ENCODE peak calls at places on chromosomes 1 and 21, in ten cellular contexts. O is adrenal gland, G is transverse colon, X is breast epithelium, W is testis, L is tibial nerve, E is stomach, F is A549, J is ovary, P is esophagus squamous epithelium. B is an unnamed sample.

GRCh38 chr1:159949123-159949522 is 3.7 kb upstream of the IGSF9 start:
- DNase-seq in X (peak), O (no peak), F (no peak), W (no peak), P (no peak), J (no peak), L (no peak), E (peak), G (peak), B (no peak)

GRCh38 chr21:43827015-43827611 is 37.7 kb downstream of the RRP1 start:
- DNase-seq in W (no peak), J (no peak), X (no peak), O (peak), G (no peak), E (no peak), P (no peak), L (no peak), F (no peak), B (no peak)

GRCh38 chr1:14055442-14056225 is 355.6 kb downstream of the PRDM2 start:
- DNase-seq in J (no peak), P (no peak), E (no peak), W (no peak), O (no peak), F (no peak), L (no peak), X (no peak), G (no peak), B (no peak)

GRCh38 chr1:201739492-201740085 is 89.4 kb upstream of the IPO9 start:
- DNase-seq in X (no peak), E (peak), J (peak), L (peak), F (no peak), O (no peak), P (no peak), G (peak), W (peak), B (peak)

GRCh38 chr1:197902131-197902453 is 338 bp upstream of the C1orf53 start:
- DNase-seq in X (no peak), F (no peak), P (no peak), L (no peak), E (no peak), O (no peak), G (no peak), J (no peak), W (no peak), B (no peak)

GRCh38 chr1:6999826-7000225 is 214.6 kb downstream of the CAMTA1 start:
- DNase-seq in F (no peak), J (no peak), W (no peak), L (no peak), G (no peak), O (no peak), E (no peak), P (no peak), X (no peak), B (no peak)

GRCh38 chr1:78095618-78096416 is 50.1 kb downstream of the GIPC2 start:
- DNase-seq in J (no peak), F (no peak), P (no peak), O (peak), G (no peak), E (no peak), W (no peak), X (no peak), L (no peak), B (no peak)

GRCh38 chr1:154911691-154912550 is 24.6 kb downstream of the PMVK start:
- DNase-seq in E (no peak), J (peak), P (no peak), X (peak), F (no peak), O (peak), G (no peak), W (no peak), L (no peak), B (peak)

GRCh38 chr1:10965621-10966226 is 46.7 kb upstream of the TARDBP start:
- DNase-seq in E (peak), P (no peak), G (peak), L (no peak), J (peak), W (peak), O (peak), X (no peak), F (no peak), B (no peak)

GRCh38 chr21:42524341-42525227 is 10.9 kb downstream of the SLC37A1 start:
- DNase-seq in O (no peak), X (peak), G (peak), P (no peak), J (peak), F (no peak), E (peak), W (peak), L (peak), B (peak)

GRCh38 chr1:31470794-31471315 is 57.8 kb downstream of the SERINC2 start:
- DNase-seq in E (no peak), J (no peak), O (no peak), F (no peak), G (no peak), X (no peak), P (no peak), W (no peak), L (no peak), B (no peak)
- H3K27ac ChIP-seq in E (peak), J (no peak), O (no peak), F (no peak), G (no peak), X (peak), P (no peak), W (no peak), L (no peak), B (no peak)

GRCh38 chr1:65066379-65066765 is 81.6 kb upstream of the AK4 start:
- DNase-seq in X (peak), O (no peak), F (peak), L (peak), J (no peak), G (no peak), E (no peak), W (no peak), P (no peak), B (no peak)

GRCh38 chr1:65067491-65068201 is 80.4 kb upstream of the AK4 start:
- DNase-seq in G (peak), W (peak), L (peak), O (peak), P (no peak), J (peak), F (peak), X (peak), E (peak), B (peak)

GRCh38 chr1:65068202-65069011 is 79.6 kb upstream of the AK4 start:
- DNase-seq in L (peak), F (no peak), W (peak), E (no peak), J (no peak), G (peak), O (no peak), P (no peak), X (no peak), B (no peak)

GRCh38 chr1:65065535-65066378 is 82.2 kb upstream of the AK4 start:
- DNase-seq in X (peak), O (peak), L (peak), E (peak), J (peak), F (peak), W (peak), P (no peak), G (peak), B (peak)

GRCh38 chr1:65066766-65067490 is 81.1 kb upstream of the AK4 start:
- DNase-seq in F (peak), J (peak), L (peak), E (peak), P (peak), O (peak), X (peak), W (peak), G (peak), B (peak)
- TF ChIP-seq POLR2A in F (no peak), J (peak), L (peak), E (no peak), P (peak), O (peak), X (peak), W (peak), G (peak), B (no peak)

GRCh38 chr1:33182452-33182851 is 609 bp upstream of the TRIM62 start:
- DNase-seq in L (peak), O (no peak), X (no peak), F (no peak), J (peak), G (no peak), W (peak), P (no peak), E (no peak), B (no peak)
- H3K4me3 ChIP-seq in L (no peak), O (no peak), X (peak), F (peak), J (peak), G (no peak), W (no peak), P (no peak), E (peak), B (peak)

GRCh38 chr1:235998812-235999211 is 66.1 kb downstream of the NID1 start:
- DNase-seq in L (no peak), E (no peak), J (no peak), G (no peak), W (no peak), O (no peak), P (no peak), X (no peak), F (no peak), B (no peak)
- H3K27ac ChIP-seq in L (peak), E (peak), J (no peak), G (peak), W (no peak), O (no peak), P (peak), X (no peak), F (peak), B (peak)

DNA sequence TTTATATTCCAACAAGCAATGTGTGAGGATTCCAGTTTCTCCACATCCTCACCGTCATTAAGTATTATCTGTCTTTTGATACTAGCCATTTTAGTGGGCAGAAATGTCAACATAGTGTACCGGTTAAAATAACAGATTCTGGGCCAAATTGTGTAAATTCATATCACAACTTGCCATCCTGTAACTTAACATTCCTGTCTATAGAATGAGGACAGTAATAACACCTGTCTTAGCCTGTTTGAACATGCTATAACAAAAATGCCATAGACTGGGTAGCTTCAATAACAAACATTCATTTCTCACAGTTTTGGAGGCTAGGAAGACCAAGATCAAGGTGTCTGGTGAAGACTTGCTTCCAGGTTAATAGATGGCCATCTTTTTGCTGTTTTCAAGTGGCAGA is 491.1 kb downstream of the PTBP2 start:
- DNase-seq in J (no peak), L (no peak), F (no peak), X (no peak), P (no peak), O (no peak), W (no peak), G (no peak), E (no peak), B (no peak)
- TF ChIP-seq POLR2A in J (no peak), L (no peak), F (no peak), X (no peak), P (no peak), O (no peak), W (no peak), G (no peak), E (no peak), B (no peak)

DNA sequence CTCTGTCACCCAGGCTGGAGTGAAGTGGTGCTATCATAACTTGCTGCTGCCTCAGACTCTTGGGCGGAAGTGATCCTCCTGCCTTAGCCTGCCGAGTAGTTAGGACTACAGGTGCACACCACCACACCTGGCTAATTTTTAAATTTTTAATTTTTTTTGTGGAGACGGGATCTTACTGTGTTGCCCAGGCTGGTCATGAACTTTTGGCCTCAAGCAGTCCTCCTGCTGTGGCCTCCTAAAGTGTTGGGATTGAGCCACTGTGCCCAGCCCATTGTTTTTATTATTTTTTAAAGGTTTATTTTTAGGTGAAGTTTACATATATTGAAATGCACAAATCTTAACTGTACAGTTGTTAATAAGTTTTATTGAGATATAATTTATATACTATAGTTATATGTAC is 3.2 kb downstream of the MTF2 start:
- DNase-seq in W (no peak), J (no peak), F (no peak), L (no peak), E (no peak), O (no peak), X (no peak), G (no peak), P (no peak), B (no peak)
- H3K4me3 ChIP-seq in W (no peak), J (no peak), F (no peak), L (no peak), E (no peak), O (no peak), X (no peak), G (no peak), P (no peak), B (no peak)

DNA sequence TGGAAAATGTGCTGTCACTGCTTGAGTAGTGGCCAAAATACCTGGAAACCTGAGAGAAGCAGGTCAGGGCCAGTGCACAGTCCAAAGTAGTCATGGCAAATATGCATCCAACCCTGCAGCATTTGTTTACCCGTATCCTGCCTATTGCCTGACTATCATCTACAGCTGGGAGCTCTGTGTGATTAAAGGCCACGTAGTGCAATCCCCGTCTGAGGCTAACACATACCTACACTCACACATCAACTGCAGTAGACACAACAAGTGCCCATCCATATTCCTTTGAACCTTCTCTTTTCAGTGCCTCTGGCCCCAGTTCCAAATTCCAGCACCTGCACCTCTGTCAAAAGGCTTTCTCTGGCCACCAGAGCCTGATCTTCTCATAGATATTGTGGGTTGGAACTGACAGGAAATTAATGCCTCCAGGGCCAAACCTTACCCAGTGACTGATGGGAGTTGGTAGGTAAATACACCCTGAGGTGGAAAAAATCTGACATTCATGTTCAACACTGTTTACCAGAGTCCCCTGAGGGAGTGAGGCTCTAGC is 383.0 kb downstream of the SETD4 start:
- DNase-seq in G (no peak), W (no peak), P (no peak), X (peak), O (no peak), J (no peak), F (no peak), E (no peak), L (no peak), B (no peak)
- H3K27ac ChIP-seq in G (no peak), W (no peak), P (no peak), X (peak), O (no peak), J (no peak), F (no peak), E (no peak), L (no peak), B (no peak)

GRCh38 chr21:37522641-37523295 is 156.2 kb downstream of the DYRK1A start:
- DNase-seq in F (no peak), O (no peak), G (no peak), E (no peak), J (no peak), L (no peak), W (no peak), P (no peak), X (no peak), B (no peak)
- TF ChIP-seq POLR2A in F (no peak), O (no peak), G (no peak), E (no peak), J (no peak), L (no peak), W (no peak), P (no peak), X (no peak), B (no peak)

B was measured in suprapubic skin.